ENCODE peak calls at places on chromosomes 3 and 15, in four cellular contexts. A, U, E and D are unnamed samples.

GRCh38 chr3:127786358-127787070 is 35.8 kb downstream of the MGLL start:
- DNase-seq in A (peak; percentile 88), U (no peak), E (peak; percentile 43), D (peak; percentile 31)

GRCh38 chr3:178558637-178559036 is 22.4 kb downstream of the KCNMB2 start:
- DNase-seq in A (no peak), U (no peak), E (no peak), D (no peak)

GRCh38 chr15:48913141-48913540 is 35.2 kb downstream of the EID1 start:
- DNase-seq in A (no peak), U (no peak), E (no peak), D (no peak)

GRCh38 chr15:78422571-78423340 is 15.3 kb upstream of the IREB2 start:
- DNase-seq in A (peak; percentile 12), U (peak; percentile 26), E (peak; percentile 79), D (peak; percentile 25)

GRCh38 chr15:87752250-87752951 is 504.1 kb downstream of the NTRK3 start:
- DNase-seq in A (no peak), U (peak; percentile 22), E (no peak), D (no peak)

GRCh38 chr15:95935852-95936251 is 394.6 kb upstream of the NR2F2 start:
- DNase-seq in A (no peak), U (no peak), E (no peak), D (no peak)

GRCh38 chr3:27415202-27415601 is 46.0 kb upstream of the NEK10 start:
- DNase-seq in A (no peak), U (no peak), E (no peak), D (no peak)

GRCh38 chr3:45771831-45772230 is 24.5 kb downstream of the SLC6A20 start:
- DNase-seq in A (no peak), U (no peak), E (no peak), D (no peak)

GRCh38 chr3:46214751-46215352 is 6.7 kb upstream of the CCR1 start:
- DNase-seq in A (no peak), U (no peak), E (peak; percentile 69), D (no peak)

GRCh38 chr3:177820683-177821316 is 623.5 kb upstream of the TBL1XR1 start:
- DNase-seq in A (no peak), U (no peak), E (no peak), D (no peak)

GRCh38 chr3:12878026-12878636 is 36.8 kb upstream of the RPL32 start:
- DNase-seq in A (no peak), U (no peak), E (no peak), D (no peak)

GRCh38 chr3:139378587-139378986 is 10.9 kb downstream of the COPB2 start:
- DNase-seq in A (no peak), U (no peak), E (no peak), D (no peak)

GRCh38 chr15:43440721-43441281 is 52.2 kb downstream of the TP53BP1 start:
- DNase-seq in A (peak; percentile 58), U (peak; percentile 75), E (no peak), D (peak; percentile 14)

GRCh38 chr3:32818431-32819085 is 761 bp downstream of the TRIM71 start:
- DNase-seq in A (no peak), U (no peak), E (peak; percentile 50), D (no peak)

GRCh38 chr15:90046289-90046688 is 45.2 kb downstream of the ZNF710 start:
- DNase-seq in A (no peak), U (no peak), E (no peak), D (no peak)

GRCh38 chr3:187823802-187824201 is 78.5 kb upstream of the BCL6 start:
- DNase-seq in A (no peak), U (no peak), E (no peak), D (no peak)